ENCODE peak calls at places on chromosomes 1 and 21, in ten cellular contexts. M, C, Q, P, K, D, A, W, N and J are unnamed samples.

GRCh38 chr1:177301425-177302124 is 130.8 kb downstream of the BRINP2 start:
- DNase-seq in M (no peak), C (no peak), Q (no peak), P (no peak), K (no peak), D (no peak), A (no peak), W (no peak), N (no peak), J (no peak)

GRCh38 chr21:42779431-42779861 is 99.9 kb downstream of the WDR4 start:
- DNase-seq in M (no peak), C (no peak), Q (no peak), P (no peak), K (no peak), D (no peak), A (no peak), W (no peak), N (no peak), J (no peak)

GRCh38 chr21:46028547-46029200 is 47.1 kb downstream of the COL6A1 start:
- DNase-seq in M (no peak), C (peak), Q (no peak), P (no peak), K (no peak), D (no peak), A (no peak), W (no peak), N (no peak), J (no peak)

GRCh38 chr1:110462964-110463363 is 12.0 kb downstream of the PROK1 start:
- DNase-seq in M (peak), C (peak), Q (no peak), P (no peak), K (no peak), D (no peak), A (no peak), W (no peak), N (no peak), J (no peak)

GRCh38 chr1:119159096-119159495 is 18.6 kb upstream of the WARS2 start:
- DNase-seq in M (no peak), C (peak), Q (no peak), P (no peak), K (no peak), D (no peak), A (no peak), W (no peak), N (no peak), J (no peak)

GRCh38 chr1:2238361-2239055 is 10.4 kb downstream of the SKI start:
- DNase-seq in M (no peak), C (no peak), Q (no peak), P (no peak), K (no peak), D (no peak), A (no peak), W (no peak), N (peak), J (no peak)

GRCh38 chr1:10788592-10789006 is 7.8 kb downstream of the CASZ1 start:
- DNase-seq in M (peak), C (no peak), Q (no peak), P (no peak), K (no peak), D (no peak), A (no peak), W (no peak), N (peak), J (peak)

GRCh38 chr1:115114308-115114707 is 25.0 kb upstream of the TSPAN2 start:
- DNase-seq in M (peak), C (peak), Q (no peak), P (no peak), K (no peak), D (no peak), A (peak), W (no peak), N (peak), J (no peak)

GRCh38 chr1:16038620-16038912 is 5.0 kb upstream of the CLCNKB start:
- DNase-seq in M (peak), C (no peak), Q (no peak), P (no peak), K (peak), D (no peak), A (no peak), W (no peak), N (no peak), J (no peak)

GRCh38 chr1:235207202-235207565 is 46.1 kb upstream of the RBM34 start:
- DNase-seq in M (no peak), C (peak), Q (peak), P (no peak), K (no peak), D (peak), A (no peak), W (peak), N (no peak), J (no peak)

GRCh38 chr1:234256359-234256758 is 116.9 kb upstream of the COA6 start:
- DNase-seq in M (no peak), C (peak), Q (no peak), P (no peak), K (no peak), D (no peak), A (no peak), W (no peak), N (no peak), J (no peak)

GRCh38 chr1:3240524-3241235 is 171.7 kb downstream of the PRDM16 start:
- DNase-seq in M (no peak), C (peak), Q (no peak), P (no peak), K (no peak), D (no peak), A (no peak), W (no peak), N (no peak), J (no peak)

GRCh38 chr1:233172201-233172600 is 123.3 kb downstream of the PCNX2 start:
- DNase-seq in M (peak), C (peak), Q (no peak), P (no peak), K (no peak), D (no peak), A (no peak), W (no peak), N (no peak), J (peak)

GRCh38 chr21:46054447-46054846 is 43.5 kb upstream of the COL6A2 start:
- DNase-seq in M (no peak), C (no peak), Q (no peak), P (no peak), K (no peak), D (no peak), A (no peak), W (no peak), N (no peak), J (no peak)

GRCh38 chr21:35699360-35699759 is 361.0 kb downstream of the SETD4 start:
- DNase-seq in M (no peak), C (no peak), Q (no peak), P (no peak), K (no peak), D (no peak), A (no peak), W (no peak), N (no peak), J (no peak)

GRCh38 chr1:21293537-21294265 is 3.4 kb upstream of the ECE1 start:
- DNase-seq in M (no peak), C (no peak), Q (peak), P (no peak), K (no peak), D (peak), A (no peak), W (peak), N (no peak), J (no peak)

GRCh38 chr1:98468111-98468717 is 193.3 kb upstream of the SNX7 start:
- DNase-seq in M (peak), C (peak), Q (no peak), P (no peak), K (peak), D (no peak), A (peak), W (no peak), N (no peak), J (no peak)